ENCODE peak calls at places on chromosomes 5 and 9, in eight cellular contexts. One of them, this sample, is unnamed.

GRCh38 chr5:57316798-57317327 is 143.0 kb downstream of the GPBP1 start:
- DNase-seq in stimulated activated CD8-positive, alpha-beta memory T cell treated with anti-CD3 and anti-CD28 coated beads, Interleukin-15, amount 100 ng/mL, for 1 hour: no peak
- DNase-seq in M059J: peak
- DNase-seq in activated T-helper 9 cell treated with anti-CD3 and anti-CD28 coated beads, Interleukin-2, amount 50 U/mL, for 16 hours: no peak
- DNase-seq in SW480: peak
- DNase-seq in NCI-H345: no peak
- DNase-seq in posterior cingulate gyrus: no peak
- DNase-seq in trophoblast cell: peak
- DNase-seq in this sample: peak

GRCh38 chr5:73496984-73497457 is 1.2 kb upstream of the BTF3 start:
- DNase-seq in stimulated activated CD8-positive, alpha-beta memory T cell treated with anti-CD3 and anti-CD28 coated beads, Interleukin-15, amount 100 ng/mL, for 1 hour: no peak
- DNase-seq in M059J: peak
- DNase-seq in activated T-helper 9 cell treated with anti-CD3 and anti-CD28 coated beads, Interleukin-2, amount 50 U/mL, for 16 hours: no peak
- DNase-seq in SW480: peak
- DNase-seq in NCI-H345: peak
- DNase-seq in posterior cingulate gyrus: no peak
- DNase-seq in trophoblast cell: peak
- DNase-seq in this sample: peak

GRCh38 chr5:136375920-136376319 is 10.6 kb upstream of the TRPC7 start:
- DNase-seq in stimulated activated CD8-positive, alpha-beta memory T cell treated with anti-CD3 and anti-CD28 coated beads, Interleukin-15, amount 100 ng/mL, for 1 hour: no peak
- DNase-seq in M059J: peak
- DNase-seq in activated T-helper 9 cell treated with anti-CD3 and anti-CD28 coated beads, Interleukin-2, amount 50 U/mL, for 16 hours: no peak
- DNase-seq in SW480: peak
- DNase-seq in NCI-H345: peak
- DNase-seq in posterior cingulate gyrus: no peak
- DNase-seq in trophoblast cell: no peak
- DNase-seq in this sample: no peak

GRCh38 chr5:52725065-52725746 is 62.5 kb upstream of the ITGA1 start:
- DNase-seq in stimulated activated CD8-positive, alpha-beta memory T cell treated with anti-CD3 and anti-CD28 coated beads, Interleukin-15, amount 100 ng/mL, for 1 hour: no peak
- DNase-seq in M059J: peak
- DNase-seq in activated T-helper 9 cell treated with anti-CD3 and anti-CD28 coated beads, Interleukin-2, amount 50 U/mL, for 16 hours: peak
- DNase-seq in SW480: peak
- DNase-seq in NCI-H345: peak
- DNase-seq in posterior cingulate gyrus: no peak
- DNase-seq in trophoblast cell: peak
- DNase-seq in this sample: no peak

GRCh38 chr9:111153973-111154590 is 115.8 kb upstream of the LPAR1 start:
- DNase-seq in stimulated activated CD8-positive, alpha-beta memory T cell treated with anti-CD3 and anti-CD28 coated beads, Interleukin-15, amount 100 ng/mL, for 1 hour: no peak
- DNase-seq in M059J: peak
- DNase-seq in activated T-helper 9 cell treated with anti-CD3 and anti-CD28 coated beads, Interleukin-2, amount 50 U/mL, for 16 hours: no peak
- DNase-seq in SW480: no peak
- DNase-seq in NCI-H345: no peak
- DNase-seq in posterior cingulate gyrus: no peak
- DNase-seq in trophoblast cell: no peak
- DNase-seq in this sample: no peak

GRCh38 chr9:86903461-86904010 is 43.8 kb downstream of the GAS1 start:
- DNase-seq in stimulated activated CD8-positive, alpha-beta memory T cell treated with anti-CD3 and anti-CD28 coated beads, Interleukin-15, amount 100 ng/mL, for 1 hour: no peak
- DNase-seq in M059J: no peak
- DNase-seq in activated T-helper 9 cell treated with anti-CD3 and anti-CD28 coated beads, Interleukin-2, amount 50 U/mL, for 16 hours: no peak
- DNase-seq in SW480: no peak
- DNase-seq in NCI-H345: no peak
- DNase-seq in posterior cingulate gyrus: no peak
- DNase-seq in trophoblast cell: no peak
- DNase-seq in this sample: no peak

GRCh38 chr9:87596862-87597261 is 99.2 kb downstream of the DAPK1 start:
- DNase-seq in stimulated activated CD8-positive, alpha-beta memory T cell treated with anti-CD3 and anti-CD28 coated beads, Interleukin-15, amount 100 ng/mL, for 1 hour: no peak
- DNase-seq in M059J: peak
- DNase-seq in activated T-helper 9 cell treated with anti-CD3 and anti-CD28 coated beads, Interleukin-2, amount 50 U/mL, for 16 hours: no peak
- DNase-seq in SW480: no peak
- DNase-seq in NCI-H345: no peak
- DNase-seq in posterior cingulate gyrus: no peak
- DNase-seq in trophoblast cell: peak
- DNase-seq in this sample: no peak

GRCh38 chr5:10756539-10756938 is 4.5 kb downstream of the DAP start:
- DNase-seq in stimulated activated CD8-positive, alpha-beta memory T cell treated with anti-CD3 and anti-CD28 coated beads, Interleukin-15, amount 100 ng/mL, for 1 hour: no peak
- DNase-seq in M059J: peak
- DNase-seq in activated T-helper 9 cell treated with anti-CD3 and anti-CD28 coated beads, Interleukin-2, amount 50 U/mL, for 16 hours: no peak
- DNase-seq in SW480: no peak
- DNase-seq in NCI-H345: no peak
- DNase-seq in posterior cingulate gyrus: no peak
- DNase-seq in trophoblast cell: peak
- DNase-seq in this sample: no peak

GRCh38 chr9:121783126-121783522 is 131.7 kb downstream of the DAB2IP start:
- DNase-seq in stimulated activated CD8-positive, alpha-beta memory T cell treated with anti-CD3 and anti-CD28 coated beads, Interleukin-15, amount 100 ng/mL, for 1 hour: no peak
- DNase-seq in M059J: no peak
- DNase-seq in activated T-helper 9 cell treated with anti-CD3 and anti-CD28 coated beads, Interleukin-2, amount 50 U/mL, for 16 hours: no peak
- DNase-seq in SW480: no peak
- DNase-seq in NCI-H345: no peak
- DNase-seq in posterior cingulate gyrus: no peak
- DNase-seq in trophoblast cell: no peak
- DNase-seq in this sample: no peak

GRCh38 chr5:132220476-132220875 is 7.2 kb downstream of the P4HA2 start:
- DNase-seq in stimulated activated CD8-positive, alpha-beta memory T cell treated with anti-CD3 and anti-CD28 coated beads, Interleukin-15, amount 100 ng/mL, for 1 hour: no peak
- DNase-seq in M059J: no peak
- DNase-seq in activated T-helper 9 cell treated with anti-CD3 and anti-CD28 coated beads, Interleukin-2, amount 50 U/mL, for 16 hours: no peak
- DNase-seq in SW480: no peak
- DNase-seq in NCI-H345: no peak
- DNase-seq in posterior cingulate gyrus: no peak
- DNase-seq in trophoblast cell: peak
- DNase-seq in this sample: no peak

GRCh38 chr9:137812356-137813023 is 65.1 kb upstream of the CACNA1B start:
- DNase-seq in stimulated activated CD8-positive, alpha-beta memory T cell treated with anti-CD3 and anti-CD28 coated beads, Interleukin-15, amount 100 ng/mL, for 1 hour: no peak
- DNase-seq in M059J: no peak
- DNase-seq in activated T-helper 9 cell treated with anti-CD3 and anti-CD28 coated beads, Interleukin-2, amount 50 U/mL, for 16 hours: no peak
- DNase-seq in SW480: no peak
- DNase-seq in NCI-H345: no peak
- DNase-seq in posterior cingulate gyrus: no peak
- DNase-seq in trophoblast cell: no peak
- DNase-seq in this sample: no peak

GRCh38 chr5:956178-956761 is 52.3 kb upstream of the NKD2 start:
- DNase-seq in stimulated activated CD8-positive, alpha-beta memory T cell treated with anti-CD3 and anti-CD28 coated beads, Interleukin-15, amount 100 ng/mL, for 1 hour: no peak
- DNase-seq in M059J: no peak
- DNase-seq in activated T-helper 9 cell treated with anti-CD3 and anti-CD28 coated beads, Interleukin-2, amount 50 U/mL, for 16 hours: no peak
- DNase-seq in SW480: no peak
- DNase-seq in NCI-H345: no peak
- DNase-seq in posterior cingulate gyrus: no peak
- DNase-seq in trophoblast cell: no peak
- DNase-seq in this sample: no peak

GRCh38 chr5:38468202-38468656 is 88.2 kb downstream of the LIFR start:
- DNase-seq in stimulated activated CD8-positive, alpha-beta memory T cell treated with anti-CD3 and anti-CD28 coated beads, Interleukin-15, amount 100 ng/mL, for 1 hour: no peak
- DNase-seq in M059J: peak
- DNase-seq in activated T-helper 9 cell treated with anti-CD3 and anti-CD28 coated beads, Interleukin-2, amount 50 U/mL, for 16 hours: no peak
- DNase-seq in SW480: peak
- DNase-seq in NCI-H345: no peak
- DNase-seq in posterior cingulate gyrus: no peak
- DNase-seq in trophoblast cell: peak
- DNase-seq in this sample: no peak

GRCh38 chr9:110152704-110153374 is 55.1 kb downstream of the C9orf152 start:
- DNase-seq in stimulated activated CD8-positive, alpha-beta memory T cell treated with anti-CD3 and anti-CD28 coated beads, Interleukin-15, amount 100 ng/mL, for 1 hour: no peak
- DNase-seq in M059J: peak
- DNase-seq in activated T-helper 9 cell treated with anti-CD3 and anti-CD28 coated beads, Interleukin-2, amount 50 U/mL, for 16 hours: no peak
- DNase-seq in SW480: peak
- DNase-seq in NCI-H345: peak
- DNase-seq in posterior cingulate gyrus: no peak
- DNase-seq in trophoblast cell: peak
- DNase-seq in this sample: peak

GRCh38 chr9:120980951-120981350 is 54.4 kb upstream of the TRAF1 start:
- DNase-seq in stimulated activated CD8-positive, alpha-beta memory T cell treated with anti-CD3 and anti-CD28 coated beads, Interleukin-15, amount 100 ng/mL, for 1 hour: no peak
- DNase-seq in M059J: no peak
- DNase-seq in activated T-helper 9 cell treated with anti-CD3 and anti-CD28 coated beads, Interleukin-2, amount 50 U/mL, for 16 hours: no peak
- DNase-seq in SW480: no peak
- DNase-seq in NCI-H345: no peak
- DNase-seq in posterior cingulate gyrus: no peak
- DNase-seq in trophoblast cell: no peak
- DNase-seq in this sample: peak

GRCh38 chr9:113524460-113524859 is 60.9 kb downstream of the RGS3 start:
- DNase-seq in stimulated activated CD8-positive, alpha-beta memory T cell treated with anti-CD3 and anti-CD28 coated beads, Interleukin-15, amount 100 ng/mL, for 1 hour: no peak
- DNase-seq in M059J: no peak
- DNase-seq in activated T-helper 9 cell treated with anti-CD3 and anti-CD28 coated beads, Interleukin-2, amount 50 U/mL, for 16 hours: no peak
- DNase-seq in SW480: no peak
- DNase-seq in NCI-H345: no peak
- DNase-seq in posterior cingulate gyrus: no peak
- DNase-seq in trophoblast cell: no peak
- DNase-seq in this sample: no peak

GRCh38 chr5:88897748-88898147 is 14.8 kb upstream of the MEF2C start:
- DNase-seq in stimulated activated CD8-positive, alpha-beta memory T cell treated with anti-CD3 and anti-CD28 coated beads, Interleukin-15, amount 100 ng/mL, for 1 hour: no peak
- DNase-seq in M059J: no peak
- DNase-seq in activated T-helper 9 cell treated with anti-CD3 and anti-CD28 coated beads, Interleukin-2, amount 50 U/mL, for 16 hours: no peak
- DNase-seq in SW480: no peak
- DNase-seq in NCI-H345: no peak
- DNase-seq in posterior cingulate gyrus: no peak
- DNase-seq in trophoblast cell: no peak
- DNase-seq in this sample: no peak

GRCh38 chr5:77087484-77088291 is 603 bp upstream of the ZBED3 start:
- DNase-seq in stimulated activated CD8-positive, alpha-beta memory T cell treated with anti-CD3 and anti-CD28 coated beads, Interleukin-15, amount 100 ng/mL, for 1 hour: no peak
- DNase-seq in M059J: no peak
- DNase-seq in activated T-helper 9 cell treated with anti-CD3 and anti-CD28 coated beads, Interleukin-2, amount 50 U/mL, for 16 hours: no peak
- DNase-seq in SW480: no peak
- DNase-seq in NCI-H345: no peak
- DNase-seq in posterior cingulate gyrus: peak
- DNase-seq in trophoblast cell: peak
- DNase-seq in this sample: peak

GRCh38 chr9:10079284-10079964 is 533.4 kb downstream of the PTPRD start:
- DNase-seq in stimulated activated CD8-positive, alpha-beta memory T cell treated with anti-CD3 and anti-CD28 coated beads, Interleukin-15, amount 100 ng/mL, for 1 hour: no peak
- DNase-seq in M059J: no peak
- DNase-seq in activated T-helper 9 cell treated with anti-CD3 and anti-CD28 coated beads, Interleukin-2, amount 50 U/mL, for 16 hours: no peak
- DNase-seq in SW480: no peak
- DNase-seq in NCI-H345: no peak
- DNase-seq in posterior cingulate gyrus: no peak
- DNase-seq in trophoblast cell: no peak
- DNase-seq in this sample: no peak

GRCh38 chr9:105497704-105498103 is 49.9 kb downstream of the FSD1L start:
- DNase-seq in stimulated activated CD8-positive, alpha-beta memory T cell treated with anti-CD3 and anti-CD28 coated beads, Interleukin-15, amount 100 ng/mL, for 1 hour: no peak
- DNase-seq in M059J: no peak
- DNase-seq in activated T-helper 9 cell treated with anti-CD3 and anti-CD28 coated beads, Interleukin-2, amount 50 U/mL, for 16 hours: no peak
- DNase-seq in SW480: no peak
- DNase-seq in NCI-H345: no peak
- DNase-seq in posterior cingulate gyrus: no peak
- DNase-seq in trophoblast cell: no peak
- DNase-seq in this sample: no peak

This sample was measured in SK-MEL-5.